ENCODE peak calls at places on chromosomes 4 and X, in eight cellular contexts. M is hepatocyte, E is PC-3, K is GM23248, Q is MM.1S, B is OCI-LY7, W is HCT116, I is GM23338. U is an unnamed sample.

GRCh38 chrX:98028691-98029090 is 1145.0 kb downstream of the RPA4 start:
- DNase-seq in M (no peak), E (no peak), K (no peak), Q (no peak), B (no peak), W (no peak), I (no peak), U (no peak)

GRCh38 chr4:119729815-119730643 is 101.4 kb upstream of the PDE5A start:
- DNase-seq in M (peak; percentile 77), E (peak; percentile 94), K (peak; percentile 90), Q (no peak), B (no peak), W (peak; percentile 15), I (no peak), U (no peak)

GRCh38 chr4:83923341-83923740 is 387.4 kb downstream of the GPAT3 start:
- DNase-seq in M (no peak), E (no peak), K (no peak), Q (no peak), B (no peak), W (no peak), I (no peak), U (no peak)

GRCh38 chrX:140439455-140439854 is 65.4 kb downstream of the SOX3 start:
- DNase-seq in M (peak; percentile 49), E (peak; percentile 32), K (peak; percentile 21), Q (no peak), B (no peak), W (no peak), I (peak; percentile 84), U (peak; percentile 92)

GRCh38 chr4:8457646-8458045 is 17.1 kb downstream of the TRMT44 start:
- DNase-seq in M (no peak), E (no peak), K (no peak), Q (no peak), B (no peak), W (no peak), I (no peak), U (no peak)

GRCh38 chr4:174144081-174144480 is 139.4 kb downstream of the FBXO8 start:
- DNase-seq in M (no peak), E (no peak), K (no peak), Q (no peak), B (no peak), W (no peak), I (no peak), U (no peak)

GRCh38 chr4:141885112-141885511 is 248.7 kb downstream of the IL15 start:
- DNase-seq in M (no peak), E (no peak), K (no peak), Q (no peak), B (no peak), W (no peak), I (no peak), U (no peak)

GRCh38 chr4:31022702-31023101 is 302.5 kb downstream of the PCDH7 start:
- DNase-seq in M (no peak), E (no peak), K (no peak), Q (no peak), B (no peak), W (no peak), I (no peak), U (no peak)

GRCh38 chr4:80024335-80024734 is 48.7 kb downstream of the ANTXR2 start:
- DNase-seq in M (no peak), E (no peak), K (no peak), Q (no peak), B (no peak), W (no peak), I (no peak), U (no peak)

GRCh38 chr4:176404591-176404990 is 84.8 kb downstream of the SPCS3 start:
- DNase-seq in M (no peak), E (peak; percentile 64), K (peak; percentile 76), Q (no peak), B (no peak), W (no peak), I (no peak), U (no peak)

GRCh38 chrX:132270699-132271098 is 51.5 kb upstream of the RAP2C start:
- DNase-seq in M (peak; percentile 54), E (peak; percentile 49), K (peak; percentile 94), Q (no peak), B (no peak), W (no peak), I (no peak), U (no peak)

GRCh38 chrX:103210056-103210455 is 4.9 kb upstream of the BEX4 start:
- DNase-seq in M (no peak), E (no peak), K (no peak), Q (no peak), B (no peak), W (no peak), I (no peak), U (no peak)

GRCh38 chr4:87416965-87417364 is 5.4 kb upstream of the NUDT9 start:
- DNase-seq in M (no peak), E (no peak), K (no peak), Q (no peak), B (no peak), W (no peak), I (no peak), U (no peak)

GRCh38 chrX:45485682-45486081 is 285.0 kb upstream of the DIPK2B start:
- DNase-seq in M (no peak), E (no peak), K (no peak), Q (no peak), B (no peak), W (no peak), I (no peak), U (no peak)

GRCh38 chrX:23667239-23668177 is at the start of gene PRDX4:
- DNase-seq in M (peak; percentile 97), E (peak; percentile 87), K (peak; percentile 91), Q (peak; percentile 79), B (peak; percentile 86), W (peak; percentile 67), I (peak; percentile 69), U (peak; percentile 91)

GRCh38 chr4:123349401-123350190 is 47.0 kb upstream of the SPRY1 start:
- DNase-seq in M (peak; percentile 29), E (no peak), K (no peak), Q (no peak), B (no peak), W (no peak), I (no peak), U (peak; percentile 44)

GRCh38 chrX:46587158-46587557 is 13.6 kb downstream of the CHST7 start:
- DNase-seq in M (no peak), E (no peak), K (peak; percentile 76), Q (no peak), B (no peak), W (no peak), I (no peak), U (no peak)

GRCh38 chrX:40108084-40108958 is 10.6 kb upstream of the BCOR start:
- DNase-seq in M (peak; percentile 82), E (peak; percentile 62), K (peak; percentile 74), Q (no peak), B (no peak), W (no peak), I (peak; percentile 50), U (peak; percentile 76)

GRCh38 chr4:18815779-18816173 is 794.2 kb upstream of the LCORL start:
- DNase-seq in M (no peak), E (peak; percentile 15), K (no peak), Q (no peak), B (peak; percentile 35), W (no peak), I (no peak), U (peak; percentile 7)

GRCh38 chrX:31423575-31424284 is 351.9 kb upstream of the FTHL17 start:
- DNase-seq in M (peak; percentile 74), E (peak; percentile 51), K (peak; percentile 58), Q (peak; percentile 22), B (peak; percentile 32), W (no peak), I (peak; percentile 47), U (peak; percentile 60)

GRCh38 chr4:169571435-169571834 is 40.9 kb downstream of the NEK1 start:
- DNase-seq in M (no peak), E (no peak), K (no peak), Q (no peak), B (no peak), W (no peak), I (no peak), U (no peak)

DNA sequence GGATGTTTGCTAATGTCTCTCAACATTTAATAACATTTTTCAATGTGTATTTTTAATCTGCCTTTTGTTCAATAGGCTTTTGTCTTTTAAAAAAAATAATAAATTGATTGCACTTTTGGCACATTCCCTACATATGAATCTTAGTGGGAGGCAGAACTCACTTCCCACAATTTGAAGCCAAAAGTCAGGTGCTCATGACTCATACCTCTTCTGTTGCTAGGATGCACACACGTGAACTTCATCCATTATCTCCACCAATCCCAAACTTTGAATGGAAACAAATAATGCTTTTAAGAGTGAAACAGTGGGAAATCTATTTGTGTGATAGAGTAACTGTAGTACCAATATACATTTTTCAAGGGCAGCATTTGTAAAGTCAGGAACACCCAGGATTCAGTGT is 260.5 kb downstream of the IQCM start:
- DNase-seq in M (no peak), E (no peak), K (no peak), Q (no peak), B (no peak), W (no peak), I (no peak), U (no peak)
- TF ChIP-seq EZH2phosphoT487 in M (no peak), E (no peak), K (no peak), Q (no peak), B (no peak), W (no peak), I (no peak), U (no peak)

GRCh38 chr4:1029536-1029935 is 18.1 kb downstream of the FGFRL1 start:
- DNase-seq in M (no peak), E (no peak), K (no peak), Q (no peak), B (no peak), W (no peak), I (no peak), U (no peak)
- H3K4me1 ChIP-seq in M (peaks cover 4% of the 10 kb centered on the region), E (no peaks in the 10 kb centered on the region), K (peaks cover 11% of the 10 kb centered on the region), Q (no peaks in the 10 kb centered on the region), B (peaks cover 15% of the 10 kb centered on the region), W (peaks cover 14% of the 10 kb centered on the region), I (no peaks in the 10 kb centered on the region), U (peaks cover 13% of the 10 kb centered on the region)

DNA sequence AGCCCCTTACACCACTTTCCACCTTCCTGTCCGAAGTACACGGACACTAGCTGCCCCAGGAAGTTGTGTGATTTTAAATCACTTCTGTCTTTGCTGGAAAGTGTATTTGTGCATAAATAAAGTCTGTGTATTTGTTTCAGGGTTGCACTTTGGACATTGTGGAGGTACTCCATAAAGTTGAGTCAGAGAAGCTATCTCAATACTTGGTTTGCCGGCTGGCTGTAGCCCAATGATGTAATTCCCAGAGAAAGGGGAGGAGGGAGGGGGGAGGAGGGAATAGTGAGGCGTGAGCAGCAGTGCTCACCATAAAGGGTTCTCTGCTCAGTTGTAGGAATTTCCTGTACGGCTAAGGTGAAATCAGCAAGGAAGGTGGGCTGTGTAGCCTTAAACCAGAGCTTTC is 7.5 kb downstream of the APEX2 start:
- DNase-seq in M (peak; percentile 75), E (peak; percentile 86), K (peak; percentile 37), Q (no peak), B (no peak), W (no peak), I (no peak), U (no peak)
- TF ChIP-seq EZH2phosphoT487 in M (no peak), E (no peak), K (no peak), Q (no peak), B (no peak), W (no peak), I (no peak), U (no peak)

DNA sequence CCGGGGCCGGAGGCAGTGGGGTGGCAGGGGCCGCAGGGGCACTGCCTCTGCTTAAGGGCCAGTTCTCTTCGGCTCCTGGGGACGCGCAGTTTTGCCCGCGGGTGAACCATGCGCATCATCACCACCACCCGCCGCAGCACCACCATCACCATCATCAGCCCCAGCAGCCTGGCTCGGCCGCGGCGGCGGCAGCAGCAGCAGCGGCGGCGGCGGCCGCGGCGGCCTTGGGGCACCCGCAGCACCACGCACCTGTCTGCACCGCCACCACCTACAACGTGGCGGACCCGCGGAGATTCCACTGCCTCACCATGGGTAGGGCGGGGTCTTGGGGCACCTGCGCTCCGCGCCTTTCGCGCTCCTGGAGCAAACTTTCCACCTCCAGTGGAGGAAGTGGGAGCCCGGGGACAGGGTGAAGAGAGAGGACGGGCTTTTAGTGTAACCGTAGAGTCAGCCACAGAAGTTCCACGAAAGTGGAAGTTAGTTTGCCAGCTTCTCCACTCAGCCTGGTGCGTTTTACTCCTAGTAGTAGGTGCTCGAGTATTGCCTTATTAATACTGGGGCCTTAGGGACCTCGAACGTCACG is 735 bp downstream of the GSX2 start:
- DNase-seq in M (no peak), E (no peak), K (peak; percentile 64), Q (no peak), B (no peak), W (no peak), I (peak; percentile 39), U (peak; percentile 40)
- H3K4me1 ChIP-seq in M (peaks cover 18% of the 10 kb centered on the region), E (peaks cover 12% of the 10 kb centered on the region), K (no peaks in the 10 kb centered on the region), Q (no peaks in the 10 kb centered on the region), B (peaks cover 34% of the 10 kb centered on the region), W (no peaks in the 10 kb centered on the region), I (peaks cover 85% of the 10 kb centered on the region), U (peaks cover 68% of the 10 kb centered on the region)

U was measured in neural progenitor cell.